ENCODE peak calls at places on chromosomes 7 and 10, in five cellular contexts. M, H, S, F and X are unnamed samples.

GRCh38 chr7:130875901-130876300 is 141.9 kb upstream of the KLF14 start:
- DNase-seq in M (no peak), H (no peak), S (no peak), F (no peak), X (no peak)

GRCh38 chr7:19110778-19111175 is 6.7 kb downstream of the TWIST1 start:
- DNase-seq in S (no peak), F (peak; percentile 22), M (no peak), H (no peak), X (no peak)

GRCh38 chr7:15891151-15891842 is 204.8 kb upstream of the MEOX2 start:
- DNase-seq in S (no peak), F (peak; percentile 42), H (peak; percentile 3), M (no peak), X (no peak)

GRCh38 chr10:17663450-17663849 is 19.5 kb downstream of the STAM start:
- DNase-seq in S (no peak), M (no peak), F (no peak), H (no peak), X (no peak)

GRCh38 chr7:17298840-17299476 is 506 bp downstream of the AHR start:
- DNase-seq in S (peak; percentile 60), F (peak; percentile 48), M (peak; percentile 82), H (peak; percentile 49), X (no peak)

GRCh38 chr10:12720217-12720981 is 281.1 kb downstream of the CCDC3 start:
- DNase-seq in F (peak; percentile 89), H (peak; percentile 95), M (peak; percentile 96), S (peak; percentile 97), X (peak; percentile 96)

GRCh38 chr10:88986549-88987242 is 3.9 kb upstream of the FAS start:
- DNase-seq in H (peak; percentile 78), S (no peak), F (no peak), M (peak; percentile 52), X (no peak)

GRCh38 chr10:16776896-16777295 is 40.3 kb downstream of the RSU1 start:
- DNase-seq in M (no peak), H (no peak), F (peak; percentile 68), S (no peak), X (no peak)

GRCh38 chr7:13577566-13578145 is 411.8 kb downstream of the ETV1 start:
- DNase-seq in M (no peak), F (peak; percentile 1), H (no peak), S (no peak), X (no peak)

GRCh38 chr7:84139986-84140729 is 54.4 kb downstream of the SEMA3A start:
- DNase-seq in H (peak; percentile 45), M (no peak), F (no peak), S (no peak), X (no peak)

GRCh38 chr10:71124921-71125748 is 87.2 kb upstream of the UNC5B start:
- DNase-seq in H (no peak), S (peak; percentile 42), F (peak; percentile 62), M (no peak), X (no peak)

GRCh38 chr10:621500-621899 is 68.0 kb downstream of the DIP2C start:
- DNase-seq in S (no peak), M (no peak), H (no peak), F (no peak), X (no peak)

GRCh38 chr10:17210361-17210760 is 8.9 kb upstream of the TRDMT1 start:
- DNase-seq in F (no peak), M (no peak), H (no peak), S (no peak), X (no peak)

GRCh38 chr7:19982841-19983835 is 209.7 kb upstream of the TMEM196 start:
- DNase-seq in S (no peak), H (peak; percentile 53), F (no peak), M (peak; percentile 48), X (no peak)

GRCh38 chr10:70722820-70723424 is 50.6 kb downstream of the ADAMTS14 start:
- DNase-seq in H (no peak), S (no peak), F (peak; percentile 94), M (no peak), X (no peak)

GRCh38 chr7:50696810-50697582 is 85.7 kb downstream of the GRB10 start:
- DNase-seq in F (no peak), S (no peak), H (no peak), M (no peak), X (no peak)

GRCh38 chr7:14504134-14504533 is 398.4 kb downstream of the DGKB start:
- DNase-seq in H (no peak), S (no peak), F (no peak), M (no peak), X (no peak)

GRCh38 chr7:149334930-149335329 is 72.9 kb downstream of the ZNF783 start:
- DNase-seq in S (no peak), M (no peak), H (no peak), F (no peak), X (no peak)

GRCh38 chr10:24920907-24921881 is 31.2 kb downstream of the PRTFDC1 start:
- DNase-seq in H (peak; percentile 83), S (peak; percentile 87), F (peak; percentile 83), M (peak; percentile 76), X (peak; percentile 49)

GRCh38 chr7:1466524-1467271 is 7.4 kb upstream of the MICALL2 start:
- DNase-seq in M (peak; percentile 96), H (peak; percentile 52), F (peak; percentile 99), S (peak; percentile 89), X (no peak)

GRCh38 chr10:30758341-30758740 is 128.8 kb upstream of the LYZL2 start:
- DNase-seq in S (no peak), M (no peak), F (peak; percentile 68), H (no peak), X (no peak)

GRCh38 chr10:11209810-11210141 is 192.1 kb downstream of the CELF2 start:
- DNase-seq in H (no peak), M (no peak), F (no peak), S (peak; percentile 34), X (no peak)

GRCh38 chr7:73903321-73904218 is 42.6 kb downstream of the TMEM270 start:
- DNase-seq in S (no peak), H (no peak), F (peak; percentile 65), M (no peak), X (no peak)

GRCh38 chr10:86056632-86057031 is 310.0 kb downstream of the GRID1 start:
- DNase-seq in M (no peak), F (no peak), S (no peak), H (no peak), X (no peak)

GRCh38 chr10:8044908-8045727 is 9.4 kb upstream of the GATA3 start:
- DNase-seq in F (peak; percentile 88), H (no peak), S (no peak), M (no peak), X (no peak)

GRCh38 chr7:3588341-3588740 is 287.3 kb downstream of the SDK1 start:
- DNase-seq in F (no peak), H (no peak), M (peak; percentile 31), S (no peak), X (no peak)

GRCh38 chr10:63375859-63376258 is 89.9 kb downstream of the JMJD1C start:
- DNase-seq in S (no peak), F (no peak), M (no peak), H (no peak), X (no peak)

GRCh38 chr10:63375458-63375857 is 90.3 kb downstream of the JMJD1C start:
- DNase-seq in H (no peak), M (no peak), S (no peak), F (no peak), X (no peak)

GRCh38 chr10:63373176-63373575 is 92.6 kb downstream of the JMJD1C start:
- DNase-seq in F (no peak), M (no peak), S (no peak), H (no peak), X (no peak)

GRCh38 chr10:63376560-63377304 is 89.0 kb downstream of the JMJD1C start:
- DNase-seq in H (peak; percentile 13), M (no peak), F (peak; percentile 57), S (no peak), X (peak; percentile 6)

GRCh38 chr10:63375006-63375405 is 90.8 kb downstream of the JMJD1C start:
- DNase-seq in H (peak; percentile 30), S (no peak), F (no peak), M (no peak), X (no peak)
- H3K27ac ChIP-seq in H (peak overlapping the region; percentile 38), S (no peak overlapping the region), F (peak overlapping the region; percentile 78), M (no peak overlapping the region), X (peak overlapping the region; percentile 38)

GRCh38 chr7:122133477-122133876 is 10.6 kb downstream of the AASS start:
- DNase-seq in H (no peak), S (no peak), M (no peak), F (no peak), X (no peak)

GRCh38 chr7:122135275-122135674 is 8.8 kb downstream of the AASS start:
- DNase-seq in M (no peak), S (no peak), H (no peak), F (no peak), X (peak; percentile 56)

GRCh38 chr7:122137291-122138077 is 6.6 kb downstream of the AASS start:
- DNase-seq in F (no peak), M (no peak), H (peak; percentile 59), S (no peak), X (no peak)

GRCh38 chr7:122136639-122137253 is 7.3 kb downstream of the AASS start:
- DNase-seq in F (no peak), H (peak; percentile 20), M (no peak), S (no peak), X (no peak)

DNA sequence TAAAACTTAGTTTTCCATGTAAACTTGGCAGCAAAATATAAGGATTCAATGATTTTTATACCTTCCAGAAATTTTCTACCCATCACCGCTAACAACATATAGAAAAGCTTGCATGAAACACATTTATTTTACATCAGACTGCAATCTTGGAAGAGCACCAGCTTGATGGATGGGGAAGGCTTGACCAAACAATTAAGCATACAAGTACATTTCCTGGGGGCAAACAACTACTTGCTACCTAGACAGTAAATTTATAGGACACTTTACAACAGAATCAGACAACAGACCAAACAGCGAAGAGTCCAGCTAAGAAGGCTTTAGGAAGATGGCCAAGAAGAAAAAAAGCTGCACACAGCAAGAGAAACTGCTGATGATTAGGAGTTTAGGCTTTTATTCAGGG is 8.0 kb downstream of the AASS start:
- DNase-seq in F (peak; percentile 15), M (no peak), H (no peak), S (no peak), X (no peak)
- H3K27ac ChIP-seq in F (no peak overlapping the region), M (no peak overlapping the region), H (peak overlapping the region; percentile 78), S (no peak overlapping the region), X (no peak overlapping the region)

DNA sequence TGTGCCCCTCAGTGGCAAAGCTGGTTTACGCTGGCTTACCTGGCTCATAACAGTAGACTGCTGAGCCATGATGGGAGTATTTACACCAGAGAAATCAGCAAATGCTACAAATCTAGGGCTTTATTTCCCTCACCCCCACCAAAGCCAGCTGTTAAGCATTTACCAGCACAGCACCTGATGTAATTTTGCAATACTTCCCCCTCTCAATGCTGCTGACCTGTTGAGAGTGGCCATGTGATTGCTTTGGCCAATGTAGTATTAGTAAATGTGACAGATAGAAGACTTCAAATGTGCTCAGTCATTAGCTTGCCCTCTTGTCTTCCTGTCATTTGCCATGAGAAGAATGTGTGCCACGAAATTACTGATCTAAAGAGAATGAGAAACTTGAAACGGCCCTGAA is 46.6 kb downstream of the HERPUD2 start:
- DNase-seq in S (no peak), M (no peak), F (no peak), H (no peak), X (no peak)
- H3K27ac ChIP-seq in S (peak overlapping the region; percentile 49), M (no peak overlapping the region), F (no peak overlapping the region), H (peak overlapping the region; percentile 75), X (no peak overlapping the region)

DNA sequence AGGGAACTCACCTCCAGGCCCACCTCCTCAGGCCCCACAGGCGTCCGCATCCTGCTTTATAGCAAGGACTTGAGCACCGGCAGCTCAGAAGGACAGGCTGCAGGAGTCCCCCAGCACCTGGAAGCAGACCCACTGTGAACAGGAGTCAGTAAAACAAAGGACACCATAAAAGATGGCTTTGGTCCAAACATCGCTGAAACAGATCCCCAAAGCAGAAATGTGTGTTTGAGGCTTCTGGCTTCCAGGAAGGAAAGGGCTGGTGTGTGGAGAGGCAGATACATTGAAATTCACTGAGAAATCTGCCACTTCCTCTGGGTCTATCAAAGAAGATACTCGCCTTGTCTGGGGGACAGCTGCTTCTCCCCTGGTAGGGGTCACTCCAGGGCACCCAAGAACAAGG is 286.2 kb downstream of the PLXNA4 start:
- DNase-seq in M (no peak), H (no peak), F (no peak), S (no peak), X (no peak)
- H3K27ac ChIP-seq in M (no peak overlapping the region), H (no peak overlapping the region), F (no peak overlapping the region), S (no peak overlapping the region), X (no peak overlapping the region)